ENCODE peak calls at places on chromosomes 12 and 14, in seven cellular contexts. G, R, J, Y, O, L and I are unnamed samples.

GRCh38 chr12:121947966-121948365 is 29.6 kb downstream of the CFAP251 start:
- DNase-seq in Y (peak; percentile 15), R (no peak), J (no peak), G (no peak), L (no peak), O (no peak), I (no peak)

GRCh38 chr12:124828264-124829007 is 35.2 kb downstream of the SCARB1 start:
- DNase-seq in O (no peak), J (no peak), Y (peak; percentile 73), R (peak; percentile 68), G (peak; percentile 58), L (peak; percentile 96), I (no peak)

GRCh38 chr14:99889268-99889667 is 96.1 kb downstream of the EML1 start:
- DNase-seq in R (no peak), Y (no peak), G (no peak), L (no peak), O (no peak), J (no peak), I (no peak)

GRCh38 chr12:1197264-1198018 is 206.4 kb downstream of the ERC1 start:
- DNase-seq in R (no peak), J (no peak), G (peak; percentile 34), L (peak; percentile 38), O (no peak), Y (peak; percentile 29), I (no peak)

GRCh38 chr14:50333010-50333409 is 20.9 kb downstream of the DMAC2L start:
- DNase-seq in R (peak; percentile 50), J (no peak), O (no peak), L (no peak), G (peak; percentile 98), Y (peak; percentile 89), I (no peak)

GRCh38 chr12:122067966-122068365 is 10.6 kb upstream of the MLXIP start:
- DNase-seq in O (no peak), Y (peak; percentile 90), R (no peak), J (no peak), L (no peak), G (peak; percentile 65), I (peak; percentile 78)

GRCh38 chr12:64691793-64692583 is 67.2 kb downstream of the GNS start:
- DNase-seq in G (no peak), R (no peak), J (no peak), Y (no peak), O (no peak), L (no peak), I (no peak)

GRCh38 chr14:70113211-70113610 is 75.5 kb downstream of the SLC8A3 start:
- DNase-seq in O (no peak), L (no peak), R (no peak), G (no peak), Y (no peak), J (no peak), I (no peak)

GRCh38 chr12:4324366-4324765 is 3.4 kb downstream of the TIGAR start:
- DNase-seq in L (no peak), Y (no peak), G (no peak), J (no peak), R (no peak), O (no peak), I (no peak)

GRCh38 chr14:64060648-64061096 is 207.9 kb downstream of the SYNE2 start:
- DNase-seq in L (peak; percentile 34), R (no peak), Y (peak; percentile 48), G (peak; percentile 46), J (no peak), O (no peak), I (no peak)

GRCh38 chr14:93701562-93701961 is 86.7 kb downstream of the PRIMA1 start:
- DNase-seq in J (no peak), Y (no peak), R (no peak), L (no peak), O (no peak), G (no peak), I (no peak)

GRCh38 chr12:104627231-104627974 is 170.7 kb downstream of the CHST11 start:
- DNase-seq in R (no peak), O (no peak), L (no peak), Y (no peak), J (no peak), G (no peak), I (no peak)

GRCh38 chr12:131159660-131160059 is 206.0 kb downstream of the ADGRD1 start:
- DNase-seq in O (no peak), Y (no peak), R (no peak), L (peak; percentile 44), G (no peak), J (no peak), I (no peak)

GRCh38 chr12:15851919-15852318 is 30.3 kb upstream of the STRAP start:
- DNase-seq in O (no peak), R (no peak), G (peak; percentile 61), J (no peak), Y (no peak), L (no peak), I (no peak)

GRCh38 chr12:12327802-12328201 is 22.2 kb downstream of the MANSC1 start:
- DNase-seq in R (peak; percentile 69), L (peak; percentile 82), G (peak; percentile 82), O (no peak), J (no peak), Y (peak; percentile 82), I (no peak)

GRCh38 chr12:40794087-40794486 is 101.8 kb downstream of the CNTN1 start:
- DNase-seq in O (no peak), R (no peak), L (no peak), Y (no peak), G (no peak), J (no peak), I (no peak)

GRCh38 chr12:32039341-32039740 is 67.3 kb upstream of the BICD1 start:
- DNase-seq in L (no peak), Y (peak; percentile 19), R (no peak), J (no peak), G (no peak), O (no peak), I (no peak)

GRCh38 chr14:61566537-61567225 is 128.6 kb upstream of the HIF1A start:
- DNase-seq in J (no peak), Y (peak; percentile 83), L (no peak), O (no peak), R (no peak), G (peak; percentile 84), I (no peak)

GRCh38 chr12:102920271-102920670 is 3.2 kb upstream of the PAH start:
- DNase-seq in L (no peak), Y (no peak), O (no peak), R (no peak), J (no peak), G (no peak), I (no peak)

GRCh38 chr14:59465570-59466150 is 480 bp upstream of the GPR135 start:
- DNase-seq in O (no peak), Y (no peak), L (no peak), J (no peak), R (no peak), G (no peak), I (no peak)

GRCh38 chr12:53596920-53597363 is 29.2 kb downstream of the ATF7 start:
- DNase-seq in Y (peak; percentile 72), R (peak; percentile 58), O (no peak), J (no peak), L (no peak), G (peak; percentile 74), I (no peak)

GRCh38 chr12:77118696-77119095 is 53.3 kb upstream of the E2F7 start:
- DNase-seq in L (no peak), J (no peak), R (no peak), G (peak; percentile 57), Y (peak; percentile 43), O (no peak), I (no peak)

GRCh38 chr14:78075610-78076277 is 94.4 kb upstream of the NRXN3 start:
- DNase-seq in J (no peak), Y (no peak), O (no peak), R (no peak), L (no peak), G (no peak), I (peak; percentile 67)

GRCh38 chr14:65281991-65282908 is 130.3 kb upstream of the FUT8 start:
- DNase-seq in R (peak; percentile 30), Y (peak; percentile 83), G (peak; percentile 78), O (no peak), L (no peak), J (no peak), I (no peak)

GRCh38 chr14:93137864-93138263 is 22.1 kb upstream of the ITPK1 start:
- DNase-seq in L (peak; percentile 48), O (no peak), J (no peak), R (no peak), Y (peak; percentile 34), G (peak; percentile 36), I (peak; percentile 62)

GRCh38 chr12:48818831-48819590 is 715 bp downstream of the CACNB3 start:
- DNase-seq in O (no peak), Y (no peak), J (no peak), L (no peak), R (peak; percentile 55), G (peak; percentile 25), I (peak; percentile 68)

GRCh38 chr14:101132051-101132541 is 228.6 kb upstream of the RTL1 start:
- DNase-seq in O (no peak), J (no peak), L (no peak), G (no peak), Y (no peak), R (no peak), I (peak; percentile 45)

GRCh38 chr14:22123188-22123560 is 449.6 kb upstream of the OR4E1 start:
- DNase-seq in O (no peak), L (no peak), Y (no peak), G (no peak), R (no peak), J (no peak), I (no peak)

GRCh38 chr12:122460061-122460460 is 37.6 kb upstream of the CLIP1 start:
- DNase-seq in J (no peak), G (no peak), Y (no peak), R (no peak), O (no peak), L (no peak), I (peak; percentile 2)

GRCh38 chr12:108425238-108425795 is 86.2 kb upstream of the CMKLR1 start:
- DNase-seq in G (no peak), R (no peak), L (no peak), J (no peak), O (no peak), Y (peak; percentile 28), I (no peak)

GRCh38 chr14:95619785-95620417 is 66.3 kb upstream of the TCL1B start:
- DNase-seq in R (no peak), O (no peak), J (no peak), L (no peak), G (no peak), Y (no peak), I (no peak)

GRCh38 chr14:100532154-100532915 is 54.9 kb downstream of the BEGAIN start:
- DNase-seq in R (no peak), J (no peak), Y (no peak), O (no peak), G (no peak), L (no peak), I (no peak)

GRCh38 chr14:49550284-49551184 is 35.6 kb downstream of the RPS29 start:
- DNase-seq in G (peak; percentile 58), O (no peak), R (peak; percentile 2), J (no peak), L (peak; percentile 28), Y (peak; percentile 44), I (no peak)

GRCh38 chr14:100306506-100307214 is 416 bp upstream of the SLC25A29 start:
- DNase-seq in R (peak; percentile 91), O (peak; percentile 50), J (peak; percentile 92), L (peak; percentile 79), Y (peak; percentile 75), G (peak; percentile 72), I (peak; percentile 90)

GRCh38 chr12:16955083-16955657 is 349.2 kb upstream of the LMO3 start:
- DNase-seq in J (no peak), G (peak; percentile 32), R (no peak), O (no peak), Y (no peak), L (peak; percentile 62), I (no peak)

GRCh38 chr14:24959791-24960331 is 90.1 kb downstream of the STXBP6 start:
- DNase-seq in R (no peak), O (no peak), L (no peak), Y (no peak), G (no peak), J (no peak), I (no peak)

GRCh38 chr12:96824074-96824837 is 82.8 kb upstream of the NEDD1 start:
- DNase-seq in O (no peak), J (no peak), Y (no peak), G (no peak), R (no peak), L (no peak), I (no peak)

GRCh38 chr12:24852420-24852819 is 96.5 kb downstream of the BCAT1 start:
- DNase-seq in L (no peak), J (no peak), O (no peak), Y (peak; percentile 35), R (no peak), G (peak; percentile 33), I (no peak)